ENCODE peak calls at places on chromosomes 3 and 15, in four cellular contexts. One of them, this sample, is unnamed.

GRCh38 chr3:150761831-150762661 is 923 bp downstream of the SIAH2 start:
- DNase-seq in IMR-90: peak
- DNase-seq in A549: peak
- DNase-seq in fibroblast of mammary gland: peak
- DNase-seq in this sample: peak

GRCh38 chr3:64456674-64457073 is 231.1 kb downstream of the ADAMTS9 start:
- DNase-seq in IMR-90: no peak
- DNase-seq in A549: no peak
- DNase-seq in fibroblast of mammary gland: no peak
- DNase-seq in this sample: no peak

GRCh38 chr3:188470508-188471130 is 316.7 kb downstream of the LPP start:
- DNase-seq in IMR-90: no peak
- DNase-seq in A549: no peak
- DNase-seq in fibroblast of mammary gland: no peak
- DNase-seq in this sample: no peak

GRCh38 chr3:14143826-14144225 is 19.0 kb downstream of the TMEM43 start:
- DNase-seq in IMR-90: peak
- DNase-seq in A549: peak
- DNase-seq in fibroblast of mammary gland: peak
- DNase-seq in this sample: peak

GRCh38 chr3:62242846-62243245 is 130.5 kb downstream of the FEZF2 start:
- DNase-seq in IMR-90: no peak
- DNase-seq in A549: no peak
- DNase-seq in fibroblast of mammary gland: no peak
- DNase-seq in this sample: no peak

GRCh38 chr15:56249080-56249479 is 5.4 kb upstream of the RFX7 start:
- DNase-seq in IMR-90: peak
- DNase-seq in A549: peak
- DNase-seq in fibroblast of mammary gland: peak
- DNase-seq in this sample: peak

GRCh38 chr3:169772951-169773816 is at the start of gene MYNN:
- DNase-seq in IMR-90: peak
- DNase-seq in A549: peak
- DNase-seq in fibroblast of mammary gland: peak
- DNase-seq in this sample: peak

GRCh38 chr3:13654330-13655073 is 105.6 kb downstream of the FBLN2 start:
- DNase-seq in IMR-90: no peak
- DNase-seq in A549: no peak
- DNase-seq in fibroblast of mammary gland: no peak
- DNase-seq in this sample: no peak

GRCh38 chr15:63243101-63243500 is 34.3 kb upstream of the APH1B start:
- DNase-seq in IMR-90: peak
- DNase-seq in A549: no peak
- DNase-seq in fibroblast of mammary gland: peak
- DNase-seq in this sample: no peak

GRCh38 chr15:92733934-92734521 is 78.5 kb upstream of the FAM174B start:
- DNase-seq in IMR-90: peak
- DNase-seq in A549: peak
- DNase-seq in fibroblast of mammary gland: peak
- DNase-seq in this sample: no peak

GRCh38 chr3:191282262-191283215 is 46.7 kb upstream of the CCDC50 start:
- DNase-seq in IMR-90: no peak
- DNase-seq in A549: no peak
- DNase-seq in fibroblast of mammary gland: peak
- DNase-seq in this sample: no peak

GRCh38 chr3:88113311-88114162 is 36.2 kb upstream of the C3orf38 start:
- DNase-seq in IMR-90: peak
- DNase-seq in A549: peak
- DNase-seq in fibroblast of mammary gland: peak
- DNase-seq in this sample: peak

GRCh38 chr15:60444289-60444912 is 34.5 kb downstream of the ICE2 start:
- DNase-seq in IMR-90: peak
- DNase-seq in A549: peak
- DNase-seq in fibroblast of mammary gland: peak
- DNase-seq in this sample: peak

GRCh38 chr3:15269091-15269989 is 63.0 kb downstream of the SH3BP5 start:
- DNase-seq in IMR-90: peak
- DNase-seq in A549: peak
- DNase-seq in fibroblast of mammary gland: peak
- DNase-seq in this sample: peak

GRCh38 chr3:72288955-72289707 is 504.2 kb upstream of the PROK2 start:
- DNase-seq in IMR-90: peak
- DNase-seq in A549: no peak
- DNase-seq in fibroblast of mammary gland: no peak
- DNase-seq in this sample: peak

GRCh38 chr3:17579289-17580031 is 163.0 kb downstream of the TBC1D5 start:
- DNase-seq in IMR-90: peak
- DNase-seq in A549: no peak
- DNase-seq in fibroblast of mammary gland: no peak
- DNase-seq in this sample: peak

GRCh38 chr3:27729748-27730611 is 7.9 kb upstream of the EOMES start:
- DNase-seq in IMR-90: no peak
- DNase-seq in A549: no peak
- DNase-seq in fibroblast of mammary gland: peak
- DNase-seq in this sample: no peak

GRCh38 chr15:66841953-66842681 is 140.1 kb downstream of the SMAD6 start:
- DNase-seq in IMR-90: peak
- DNase-seq in A549: peak
- DNase-seq in fibroblast of mammary gland: peak
- DNase-seq in this sample: peak

GRCh38 chr3:141482250-141482937 is 4.4 kb upstream of the RASA2 start:
- DNase-seq in IMR-90: peak
- DNase-seq in A549: peak
- DNase-seq in fibroblast of mammary gland: peak
- DNase-seq in this sample: peak

GRCh38 chr3:112354642-112355333 is 21.8 kb downstream of the CD200 start:
- DNase-seq in IMR-90: no peak
- DNase-seq in A549: no peak
- DNase-seq in fibroblast of mammary gland: no peak
- DNase-seq in this sample: no peak

GRCh38 chr15:101024111-101024695 is 105.0 kb downstream of the LRRK1 start:
- DNase-seq in IMR-90: peak
- DNase-seq in A549: no peak
- DNase-seq in fibroblast of mammary gland: peak
- DNase-seq in this sample: no peak

GRCh38 chr15:93413745-93414144 is 324.7 kb upstream of the RGMA start:
- DNase-seq in IMR-90: no peak
- DNase-seq in A549: no peak
- DNase-seq in fibroblast of mammary gland: no peak
- DNase-seq in this sample: no peak

GRCh38 chr15:67923647-67923971 is 83.8 kb upstream of the RNU6-1 start:
- DNase-seq in IMR-90: peak
- DNase-seq in A549: no peak
- DNase-seq in fibroblast of mammary gland: no peak
- DNase-seq in this sample: no peak
- TF ChIP-seq CTCF in IMR-90: no peak
- TF ChIP-seq CTCF in A549: no peak
- TF ChIP-seq CTCF in fibroblast of mammary gland: no peak
- TF ChIP-seq CTCF in this sample: no peak

DNA sequence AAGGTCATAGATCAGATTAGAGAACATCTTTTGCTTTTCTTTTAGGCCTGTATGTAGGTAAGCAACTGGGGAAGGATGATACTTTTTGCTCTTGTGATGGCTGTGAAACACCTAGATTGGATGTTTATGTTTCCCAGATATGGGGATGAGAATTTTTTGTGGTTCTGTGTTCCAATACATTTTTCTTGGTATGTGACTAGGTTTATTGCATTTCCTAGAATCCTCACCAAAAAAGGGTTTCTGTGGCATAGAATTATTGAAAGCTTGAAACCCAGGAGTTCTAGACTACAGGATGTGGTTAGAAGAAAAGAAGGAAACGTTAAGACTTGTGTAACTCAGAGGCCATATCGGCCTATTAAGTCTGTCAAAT is 25.8 kb downstream of the OXNAD1 start:
- DNase-seq in IMR-90: no peak
- DNase-seq in A549: no peak
- DNase-seq in fibroblast of mammary gland: no peak
- DNase-seq in this sample: no peak
- H3K4me3 ChIP-seq in IMR-90: no peak
- H3K4me3 ChIP-seq in A549: no peak
- H3K4me3 ChIP-seq in fibroblast of mammary gland: no peak
- H3K4me3 ChIP-seq in this sample: no peak

DNA sequence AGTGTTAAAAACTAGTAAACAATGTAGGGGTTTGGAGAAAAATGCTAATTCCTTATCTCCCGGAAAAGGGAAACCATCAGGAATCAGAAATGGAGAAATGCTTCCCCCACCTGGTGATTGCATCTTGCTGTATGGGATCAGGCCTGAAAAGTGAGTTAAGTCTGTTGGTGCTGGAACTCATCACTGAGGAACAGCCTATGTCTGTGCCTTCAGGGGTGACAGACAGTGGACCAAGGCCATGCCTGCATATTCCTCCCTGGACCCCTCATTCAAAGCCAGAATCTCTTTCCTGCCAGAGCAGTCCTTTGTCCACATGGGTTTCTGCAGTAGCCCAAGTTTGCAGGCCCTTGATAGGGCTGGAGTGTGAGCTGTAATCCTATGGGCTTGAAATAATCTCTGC is 160.8 kb upstream of the CTDSPL start:
- DNase-seq in IMR-90: no peak
- DNase-seq in A549: no peak
- DNase-seq in fibroblast of mammary gland: peak
- DNase-seq in this sample: peak
- TF ChIP-seq CTCF in IMR-90: no peak
- TF ChIP-seq CTCF in A549: peak
- TF ChIP-seq CTCF in fibroblast of mammary gland: peak
- TF ChIP-seq CTCF in this sample: peak

GRCh38 chr3:76308541-76308940 is 523.2 kb upstream of the ZNF717 start:
- DNase-seq in IMR-90: peak
- DNase-seq in A549: no peak
- DNase-seq in fibroblast of mammary gland: peak
- DNase-seq in this sample: no peak

GRCh38 chr3:76307556-76307955 is 522.2 kb upstream of the ZNF717 start:
- DNase-seq in IMR-90: peak
- DNase-seq in A549: no peak
- DNase-seq in fibroblast of mammary gland: no peak
- DNase-seq in this sample: no peak

GRCh38 chr3:76310059-76310458 is 524.7 kb upstream of the ZNF717 start:
- DNase-seq in IMR-90: no peak
- DNase-seq in A549: no peak
- DNase-seq in fibroblast of mammary gland: no peak
- DNase-seq in this sample: no peak

GRCh38 chr3:76310661-76311060 is 525.3 kb upstream of the ZNF717 start:
- DNase-seq in IMR-90: no peak
- DNase-seq in A549: no peak
- DNase-seq in fibroblast of mammary gland: no peak
- DNase-seq in this sample: no peak
- H3K4me3 ChIP-seq in IMR-90: peak
- H3K4me3 ChIP-seq in A549: no peak
- H3K4me3 ChIP-seq in fibroblast of mammary gland: no peak
- H3K4me3 ChIP-seq in this sample: no peak

DNA sequence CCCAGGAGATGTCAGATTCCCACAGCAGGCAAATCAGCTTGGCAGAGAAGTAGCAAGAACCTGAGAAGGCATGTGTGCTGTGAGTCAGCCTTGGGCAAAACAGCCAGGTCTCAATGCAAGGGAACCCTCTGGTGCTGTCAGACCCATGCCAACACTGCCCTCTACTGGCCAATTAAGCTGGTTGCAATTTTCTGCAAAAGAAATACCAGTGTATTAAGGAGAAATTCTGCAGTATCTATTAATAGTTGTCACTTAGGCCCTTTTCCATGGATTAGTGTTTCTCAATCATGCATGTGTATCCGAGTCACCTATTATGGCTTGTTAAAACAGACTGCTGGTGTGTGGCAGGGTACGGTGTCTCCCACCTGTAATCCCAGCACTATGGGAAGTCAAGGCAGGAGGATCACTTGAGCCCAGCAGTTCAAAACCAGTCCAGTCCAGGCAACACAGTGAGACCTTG is 26.2 kb downstream of the MAP4 start:
- DNase-seq in IMR-90: peak
- DNase-seq in A549: peak
- DNase-seq in fibroblast of mammary gland: peak
- DNase-seq in this sample: peak
- TF ChIP-seq CTCF in IMR-90: peak
- TF ChIP-seq CTCF in A549: peak
- TF ChIP-seq CTCF in fibroblast of mammary gland: peak
- TF ChIP-seq CTCF in this sample: peak

GRCh38 chr3:114418724-114419543 is 125.1 kb downstream of the TIGIT start:
- DNase-seq in IMR-90: peak
- DNase-seq in A549: peak
- DNase-seq in fibroblast of mammary gland: peak
- DNase-seq in this sample: peak
- H3K4me3 ChIP-seq in IMR-90: no peak
- H3K4me3 ChIP-seq in A549: no peak
- H3K4me3 ChIP-seq in fibroblast of mammary gland: peak
- H3K4me3 ChIP-seq in this sample: no peak

GRCh38 chr3:189947948-189948723 is 172.6 kb downstream of the P3H2 start:
- DNase-seq in IMR-90: peak
- DNase-seq in A549: peak
- DNase-seq in fibroblast of mammary gland: peak
- DNase-seq in this sample: peak
- TF ChIP-seq CTCF in IMR-90: peak
- TF ChIP-seq CTCF in A549: peak
- TF ChIP-seq CTCF in fibroblast of mammary gland: peak
- TF ChIP-seq CTCF in this sample: peak

GRCh38 chr3:119538772-119539171 is 20.6 kb downstream of the CD80 start:
- DNase-seq in IMR-90: no peak
- DNase-seq in A549: no peak
- DNase-seq in fibroblast of mammary gland: no peak
- DNase-seq in this sample: no peak

GRCh38 chr3:119536757-119537156 is 22.7 kb downstream of the CD80 start:
- DNase-seq in IMR-90: no peak
- DNase-seq in A549: no peak
- DNase-seq in fibroblast of mammary gland: no peak
- DNase-seq in this sample: no peak

GRCh38 chr3:119543147-119543546 is 16.3 kb downstream of the CD80 start:
- DNase-seq in IMR-90: no peak
- DNase-seq in A549: no peak
- DNase-seq in fibroblast of mammary gland: no peak
- DNase-seq in this sample: no peak

GRCh38 chr3:119542168-119542767 is 17.1 kb downstream of the CD80 start:
- DNase-seq in IMR-90: no peak
- DNase-seq in A549: no peak
- DNase-seq in fibroblast of mammary gland: no peak
- DNase-seq in this sample: no peak

GRCh38 chr3:119541547-119541946 is 17.9 kb downstream of the CD80 start:
- DNase-seq in IMR-90: no peak
- DNase-seq in A549: no peak
- DNase-seq in fibroblast of mammary gland: no peak
- DNase-seq in this sample: no peak
- H3K4me3 ChIP-seq in IMR-90: no peak
- H3K4me3 ChIP-seq in A549: no peak
- H3K4me3 ChIP-seq in fibroblast of mammary gland: no peak
- H3K4me3 ChIP-seq in this sample: no peak

GRCh38 chr3:197305854-197306253 is 7.4 kb upstream of the DLG1 start:
- DNase-seq in IMR-90: peak
- DNase-seq in A549: no peak
- DNase-seq in fibroblast of mammary gland: peak
- DNase-seq in this sample: no peak
- TF ChIP-seq CTCF in IMR-90: no peak
- TF ChIP-seq CTCF in A549: no peak
- TF ChIP-seq CTCF in fibroblast of mammary gland: no peak
- TF ChIP-seq CTCF in this sample: no peak